ENCODE peak calls at places on chromosomes 13 and 19, in five cellular contexts. G is CD8-positive, alpha-beta memory T cell; C is right lobe of liver; T is pancreas; M is foreskin fibroblast. R is an unnamed sample.

GRCh38 chr13:30757026-30757425 is 21.7 kb downstream of the ALOX5AP start:
- DNase-seq in G (no peak), C (no peak), T (no peak), M (no peak), R (no peak)

GRCh38 chr19:40716031-40716654 is 543 bp downstream of the COQ8B start:
- DNase-seq in G (peak; percentile 53), C (no peak), T (peak; percentile 61), M (peak; percentile 90), R (no peak)

GRCh38 chr13:110010433-110011135 is 224.2 kb upstream of the IRS2 start:
- DNase-seq in G (no peak), C (no peak), T (no peak), M (no peak), R (no peak)

GRCh38 chr19:406121-406711 is 2.7 kb downstream of the C2CD4C start:
- DNase-seq in G (no peak), C (peak; percentile 37), T (no peak), M (no peak), R (no peak)

GRCh38 chr13:26222523-26223046 is 471 bp upstream of the RNF6 start:
- DNase-seq in G (no peak), C (no peak), T (no peak), M (no peak), R (no peak)

GRCh38 chr13:41017153-41017552 is 2.0 kb downstream of the ELF1 start:
- DNase-seq in G (peak; percentile 21), C (no peak), T (no peak), M (no peak), R (no peak)

GRCh38 chr13:67134322-67135129 is 95.6 kb downstream of the PCDH9 start:
- DNase-seq in G (no peak), C (no peak), T (no peak), M (peak; percentile 4), R (no peak)

GRCh38 chr13:45773236-45773635 is 71.1 kb downstream of the CBY2 start:
- DNase-seq in G (no peak), C (no peak), T (no peak), M (peak; percentile 12), R (peak; percentile 13)

GRCh38 chr13:40777166-40777956 is 6.4 kb upstream of the MRPS31 start:
- DNase-seq in G (no peak), C (no peak), T (peak; percentile 48), M (no peak), R (no peak)

GRCh38 chr13:57629391-57629804 is 2.1 kb upstream of the PCDH17 start:
- DNase-seq in G (no peak), C (no peak), T (no peak), M (no peak), R (no peak)

GRCh38 chr13:36352350-36352749 is 6.2 kb upstream of the SPART start:
- DNase-seq in G (no peak), C (no peak), T (no peak), M (peak; percentile 23), R (no peak)

GRCh38 chr13:75803175-75803611 is 167.1 kb downstream of the LMO7 start:
- DNase-seq in G (no peak), C (no peak), T (no peak), M (no peak), R (no peak)

GRCh38 chr19:47229674-47230121 is 1.3 kb downstream of the BBC3 start:
- DNase-seq in G (no peak), C (no peak), T (no peak), M (no peak), R (no peak)

GRCh38 chr19:48064509-48064908 is 20.6 kb upstream of the CABP5 start:
- DNase-seq in G (no peak), C (no peak), T (no peak), M (peak; percentile 18), R (no peak)

GRCh38 chr19:4042731-4043082 is 24.0 kb downstream of the ZBTB7A start:
- DNase-seq in G (no peak), C (peak; percentile 47), T (peak; percentile 72), M (no peak), R (no peak)

GRCh38 chr19:802888-803561 is 5.8 kb downstream of the PTBP1 start:
- DNase-seq in G (no peak), C (no peak), T (no peak), M (no peak), R (no peak)

GRCh38 chr13:98260357-98261164 is 83.5 kb upstream of the RNF113B start:
- DNase-seq in G (no peak), C (no peak), T (no peak), M (no peak), R (no peak)

GRCh38 chr19:3680939-3681338 is 19.3 kb downstream of the PIP5K1C start:
- DNase-seq in G (no peak), C (no peak), T (no peak), M (no peak), R (no peak)

GRCh38 chr13:44618326-44618725 is 42.2 kb upstream of the TSC22D1 start:
- DNase-seq in G (no peak), C (no peak), T (no peak), M (no peak), R (no peak)

GRCh38 chr19:46689358-46689757 is 27.6 kb downstream of the PRKD2 start:
- DNase-seq in G (no peak), C (no peak), T (no peak), M (no peak), R (no peak)

GRCh38 chr19:18520848-18521691 is 800 bp downstream of the ELL start:
- DNase-seq in G (no peak), C (peak; percentile 62), T (peak; percentile 58), M (no peak), R (no peak)

GRCh38 chr13:40031031-40031430 is 375.6 kb downstream of the COG6 start:
- DNase-seq in G (no peak), C (no peak), T (no peak), M (peak; percentile 7), R (peak; percentile 15)

GRCh38 chr13:49258097-49258796 is 10.5 kb downstream of the CDADC1 start:
- DNase-seq in G (no peak), C (no peak), T (no peak), M (no peak), R (no peak)

GRCh38 chr13:29925457-29925856 is 75.0 kb upstream of the UBL3 start:
- DNase-seq in G (no peak), C (peak; percentile 93), T (peak; percentile 90), M (peak; percentile 85), R (peak; percentile 79)

GRCh38 chr13:61128850-61129645 is 286.6 kb downstream of the PCDH20 start:
- DNase-seq in G (no peak), C (no peak), T (no peak), M (no peak), R (no peak)

GRCh38 chr19:17254636-17255035 is 8.9 kb upstream of the NR2F6 start:
- DNase-seq in G (no peak), C (no peak), T (no peak), M (no peak), R (no peak)

GRCh38 chr19:1255186-1256161 is 7.1 kb downstream of the MIDN start:
- DNase-seq in G (no peak), C (no peak), T (peak; percentile 46), M (no peak), R (no peak)

GRCh38 chr19:3949997-3950859 is 17.4 kb downstream of the NMRK2 start:
- DNase-seq in G (no peak), C (no peak), T (no peak), M (no peak), R (no peak)

GRCh38 chr19:18423258-18424020 is 4.2 kb downstream of the SSBP4 start:
- DNase-seq in G (no peak), C (no peak), T (no peak), M (no peak), R (no peak)

GRCh38 chr13:113917523-113918371 is 53.9 kb upstream of the GAS6 start:
- DNase-seq in G (no peak), C (no peak), T (no peak), M (no peak), R (no peak)

DNA sequence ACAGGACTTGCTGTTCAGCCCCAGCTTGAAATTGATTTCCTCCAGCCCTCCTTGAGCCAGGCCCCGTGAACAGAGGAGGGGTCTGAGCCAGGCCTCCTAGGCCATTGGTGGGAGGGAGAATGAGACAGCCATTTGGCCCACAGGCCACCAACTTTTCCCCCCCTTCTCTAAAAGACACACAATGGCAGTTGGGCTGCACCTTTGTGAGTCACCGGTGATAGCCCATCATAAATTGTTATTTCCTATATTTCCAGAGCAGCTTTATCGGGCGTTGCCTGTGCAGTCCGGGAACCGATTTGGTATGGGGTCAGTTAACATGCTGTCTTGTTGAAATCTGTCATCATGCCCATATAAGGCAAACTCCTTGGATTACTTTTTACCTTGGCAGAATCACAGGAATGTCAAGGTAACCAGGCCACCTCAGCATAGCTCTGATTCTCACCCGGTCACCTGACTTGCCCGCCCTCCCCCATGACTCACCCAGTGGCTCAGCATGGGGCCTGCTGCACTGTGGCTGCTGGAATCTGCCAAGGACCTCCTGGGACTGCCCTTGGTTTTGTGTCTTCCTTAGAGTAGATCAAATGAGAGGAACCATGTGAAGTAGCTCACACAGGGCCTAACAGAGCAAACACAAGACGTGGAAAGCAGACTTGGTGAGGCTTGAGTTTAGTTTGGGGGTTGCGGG is 36.1 kb downstream of the ACTN4 start:
- DNase-seq in G (peak; percentile 56), C (peak; percentile 87), T (peak; percentile 95), M (peak; percentile 86), R (peak; percentile 82)
- H3K4me3 ChIP-seq in G (peak overlapping the region; percentile 4), C (no peak overlapping the region), T (no peak overlapping the region), M (no peak overlapping the region), R (no peak overlapping the region)

DNA sequence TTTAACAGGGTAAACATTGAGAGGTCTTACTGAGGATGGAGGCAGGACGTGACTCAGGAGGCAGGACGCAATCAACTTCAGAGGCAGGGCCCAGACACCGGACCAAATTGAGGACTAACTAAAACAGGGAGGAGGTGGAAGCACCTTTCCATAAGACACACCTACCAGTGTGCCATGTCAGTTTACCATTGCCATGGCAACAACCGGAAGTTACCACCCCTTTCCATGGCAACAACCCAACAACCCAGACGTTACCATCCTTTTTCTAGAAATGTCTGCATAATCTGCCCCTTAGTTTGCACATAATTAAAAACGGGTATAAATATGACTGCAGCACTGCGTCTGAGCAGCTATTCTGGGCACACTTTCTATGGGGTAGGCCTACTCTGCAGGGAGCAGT is 53.5 kb upstream of the SOX21 start:
- DNase-seq in G (no peak), C (no peak), T (no peak), M (no peak), R (no peak)
- H3K4me3 ChIP-seq in G (no peak overlapping the region), C (no peak overlapping the region), T (no peak overlapping the region), M (no peak overlapping the region), R (no peak overlapping the region)

GRCh38 chr19:10230155-10230903 is 802 bp downstream of the S1PR2 start:
- DNase-seq in G (peak; percentile 63), C (peak; percentile 53), T (peak; percentile 30), M (peak; percentile 48), R (no peak)
- H3K4me3 ChIP-seq in G (peak overlapping the region; percentile 79), C (peak overlapping the region; percentile 65), T (peak overlapping the region; percentile 95), M (peak overlapping the region; percentile 95), R (peak overlapping the region; percentile 92)

GRCh38 chr13:73141292-73141771 is 82.5 kb downstream of the KLF5 start:
- DNase-seq in G (no peak), C (no peak), T (no peak), M (no peak), R (no peak)
- H3K4me3 ChIP-seq in G (no peak overlapping the region), C (no peak overlapping the region), T (no peak overlapping the region), M (no peak overlapping the region), R (no peak overlapping the region)